ENCODE peak calls at places on chromosomes 12 and 14, in six cellular contexts. One of them, this sample, is unnamed.

GRCh38 chr14:20905661-20906060 is 14.5 kb downstream of the RNASE3 start:
- DNase-seq in HEK293T: no peak
- DNase-seq in tibial artery: no peak
- DNase-seq in activated T-cell treated with anti-CD3 and anti-CD28 coated beads, Interleukin-2, amount 50 U/mL, for 24 hours: no peak
- DNase-seq in activated effector memory CD4-positive, alpha-beta T cell treated with Interleukin-2 at 50 U/mL for 16 hours: no peak
- DNase-seq in retina: no peak
- DNase-seq in this sample: no peak

GRCh38 chr12:93361159-93361919 is 16.4 kb upstream of the NUDT4 start:
- DNase-seq in HEK293T: no peak
- DNase-seq in tibial artery: no peak
- DNase-seq in activated T-cell treated with anti-CD3 and anti-CD28 coated beads, Interleukin-2, amount 50 U/mL, for 24 hours: no peak
- DNase-seq in activated effector memory CD4-positive, alpha-beta T cell treated with Interleukin-2 at 50 U/mL for 16 hours: no peak
- DNase-seq in retina: no peak
- DNase-seq in this sample: no peak

GRCh38 chr12:26347300-26347699 is 151.9 kb downstream of the SSPN start:
- DNase-seq in HEK293T: no peak
- DNase-seq in tibial artery: no peak
- DNase-seq in activated T-cell treated with anti-CD3 and anti-CD28 coated beads, Interleukin-2, amount 50 U/mL, for 24 hours: no peak
- DNase-seq in activated effector memory CD4-positive, alpha-beta T cell treated with Interleukin-2 at 50 U/mL for 16 hours: no peak
- DNase-seq in retina: no peak
- DNase-seq in this sample: no peak

GRCh38 chr14:87797001-87797400 is 196.0 kb downstream of the GALC start:
- DNase-seq in HEK293T: no peak
- DNase-seq in tibial artery: no peak
- DNase-seq in activated T-cell treated with anti-CD3 and anti-CD28 coated beads, Interleukin-2, amount 50 U/mL, for 24 hours: no peak
- DNase-seq in activated effector memory CD4-positive, alpha-beta T cell treated with Interleukin-2 at 50 U/mL for 16 hours: no peak
- DNase-seq in retina: no peak
- DNase-seq in this sample: no peak

GRCh38 chr12:68899251-68899771 is 33.7 kb downstream of the CPM start:
- DNase-seq in HEK293T: no peak
- DNase-seq in tibial artery: peak
- DNase-seq in activated T-cell treated with anti-CD3 and anti-CD28 coated beads, Interleukin-2, amount 50 U/mL, for 24 hours: no peak
- DNase-seq in activated effector memory CD4-positive, alpha-beta T cell treated with Interleukin-2 at 50 U/mL for 16 hours: no peak
- DNase-seq in retina: no peak
- DNase-seq in this sample: no peak

GRCh38 chr12:28425531-28425930 is 235.3 kb downstream of the CCDC91 start:
- DNase-seq in HEK293T: no peak
- DNase-seq in tibial artery: no peak
- DNase-seq in activated T-cell treated with anti-CD3 and anti-CD28 coated beads, Interleukin-2, amount 50 U/mL, for 24 hours: no peak
- DNase-seq in activated effector memory CD4-positive, alpha-beta T cell treated with Interleukin-2 at 50 U/mL for 16 hours: no peak
- DNase-seq in retina: no peak
- DNase-seq in this sample: no peak

GRCh38 chr12:124399622-124400021 is 104.7 kb downstream of the RFLNA start:
- DNase-seq in HEK293T: peak
- DNase-seq in tibial artery: no peak
- DNase-seq in activated T-cell treated with anti-CD3 and anti-CD28 coated beads, Interleukin-2, amount 50 U/mL, for 24 hours: peak
- DNase-seq in activated effector memory CD4-positive, alpha-beta T cell treated with Interleukin-2 at 50 U/mL for 16 hours: no peak
- DNase-seq in retina: peak
- DNase-seq in this sample: peak

GRCh38 chr12:5441497-5442236 is 9.8 kb downstream of the NTF3 start:
- DNase-seq in HEK293T: no peak
- DNase-seq in tibial artery: no peak
- DNase-seq in activated T-cell treated with anti-CD3 and anti-CD28 coated beads, Interleukin-2, amount 50 U/mL, for 24 hours: no peak
- DNase-seq in activated effector memory CD4-positive, alpha-beta T cell treated with Interleukin-2 at 50 U/mL for 16 hours: no peak
- DNase-seq in retina: no peak
- DNase-seq in this sample: no peak

GRCh38 chr14:75299064-75299463 is 20.4 kb downstream of the FOS start:
- DNase-seq in HEK293T: no peak
- DNase-seq in tibial artery: peak
- DNase-seq in activated T-cell treated with anti-CD3 and anti-CD28 coated beads, Interleukin-2, amount 50 U/mL, for 24 hours: no peak
- DNase-seq in activated effector memory CD4-positive, alpha-beta T cell treated with Interleukin-2 at 50 U/mL for 16 hours: no peak
- DNase-seq in retina: no peak
- DNase-seq in this sample: no peak

GRCh38 chr12:25806271-25806670 is 152.2 kb upstream of the RASSF8 start:
- DNase-seq in HEK293T: no peak
- DNase-seq in tibial artery: no peak
- DNase-seq in activated T-cell treated with anti-CD3 and anti-CD28 coated beads, Interleukin-2, amount 50 U/mL, for 24 hours: no peak
- DNase-seq in activated effector memory CD4-positive, alpha-beta T cell treated with Interleukin-2 at 50 U/mL for 16 hours: no peak
- DNase-seq in retina: no peak
- DNase-seq in this sample: peak

GRCh38 chr14:104288272-104288671 is 149.9 kb downstream of the KIF26A start:
- DNase-seq in HEK293T: no peak
- DNase-seq in tibial artery: peak
- DNase-seq in activated T-cell treated with anti-CD3 and anti-CD28 coated beads, Interleukin-2, amount 50 U/mL, for 24 hours: no peak
- DNase-seq in activated effector memory CD4-positive, alpha-beta T cell treated with Interleukin-2 at 50 U/mL for 16 hours: no peak
- DNase-seq in retina: no peak
- DNase-seq in this sample: no peak

GRCh38 chr14:96987771-96988170 is 190.6 kb downstream of the VRK1 start:
- DNase-seq in HEK293T: no peak
- DNase-seq in tibial artery: no peak
- DNase-seq in activated T-cell treated with anti-CD3 and anti-CD28 coated beads, Interleukin-2, amount 50 U/mL, for 24 hours: no peak
- DNase-seq in activated effector memory CD4-positive, alpha-beta T cell treated with Interleukin-2 at 50 U/mL for 16 hours: no peak
- DNase-seq in retina: no peak
- DNase-seq in this sample: no peak

GRCh38 chr12:93165384-93165932 is 212.3 kb upstream of the NUDT4 start:
- DNase-seq in HEK293T: no peak
- DNase-seq in tibial artery: no peak
- DNase-seq in activated T-cell treated with anti-CD3 and anti-CD28 coated beads, Interleukin-2, amount 50 U/mL, for 24 hours: no peak
- DNase-seq in activated effector memory CD4-positive, alpha-beta T cell treated with Interleukin-2 at 50 U/mL for 16 hours: no peak
- DNase-seq in retina: no peak
- DNase-seq in this sample: no peak

GRCh38 chr12:27898022-27898421 is 74.5 kb downstream of the PTHLH start:
- DNase-seq in HEK293T: no peak
- DNase-seq in tibial artery: no peak
- DNase-seq in activated T-cell treated with anti-CD3 and anti-CD28 coated beads, Interleukin-2, amount 50 U/mL, for 24 hours: no peak
- DNase-seq in activated effector memory CD4-positive, alpha-beta T cell treated with Interleukin-2 at 50 U/mL for 16 hours: no peak
- DNase-seq in retina: no peak
- DNase-seq in this sample: no peak

GRCh38 chr12:123928274-123928865 is 44.3 kb downstream of the CCDC92 start:
- DNase-seq in HEK293T: no peak
- DNase-seq in tibial artery: no peak
- DNase-seq in activated T-cell treated with anti-CD3 and anti-CD28 coated beads, Interleukin-2, amount 50 U/mL, for 24 hours: no peak
- DNase-seq in activated effector memory CD4-positive, alpha-beta T cell treated with Interleukin-2 at 50 U/mL for 16 hours: no peak
- DNase-seq in retina: no peak
- DNase-seq in this sample: no peak

GRCh38 chr12:43805149-43805856 is 814 bp downstream of the TWF1 start:
- DNase-seq in HEK293T: no peak
- DNase-seq in tibial artery: no peak
- DNase-seq in activated T-cell treated with anti-CD3 and anti-CD28 coated beads, Interleukin-2, amount 50 U/mL, for 24 hours: no peak
- DNase-seq in activated effector memory CD4-positive, alpha-beta T cell treated with Interleukin-2 at 50 U/mL for 16 hours: no peak
- DNase-seq in retina: no peak
- DNase-seq in this sample: no peak

GRCh38 chr12:121894633-121895032 is 6.0 kb downstream of the PSMD9 start:
- DNase-seq in HEK293T: no peak
- DNase-seq in tibial artery: no peak
- DNase-seq in activated T-cell treated with anti-CD3 and anti-CD28 coated beads, Interleukin-2, amount 50 U/mL, for 24 hours: no peak
- DNase-seq in activated effector memory CD4-positive, alpha-beta T cell treated with Interleukin-2 at 50 U/mL for 16 hours: no peak
- DNase-seq in retina: no peak
- DNase-seq in this sample: no peak

GRCh38 chr12:52865090-52865944 is 16.5 kb upstream of the KRT78 start:
- DNase-seq in HEK293T: peak
- DNase-seq in tibial artery: no peak
- DNase-seq in activated T-cell treated with anti-CD3 and anti-CD28 coated beads, Interleukin-2, amount 50 U/mL, for 24 hours: peak
- DNase-seq in activated effector memory CD4-positive, alpha-beta T cell treated with Interleukin-2 at 50 U/mL for 16 hours: no peak
- DNase-seq in retina: peak
- DNase-seq in this sample: peak

GRCh38 chr14:33917664-33918063 is 33.2 kb downstream of the EGLN3 start:
- DNase-seq in HEK293T: no peak
- DNase-seq in tibial artery: no peak
- DNase-seq in activated T-cell treated with anti-CD3 and anti-CD28 coated beads, Interleukin-2, amount 50 U/mL, for 24 hours: no peak
- DNase-seq in activated effector memory CD4-positive, alpha-beta T cell treated with Interleukin-2 at 50 U/mL for 16 hours: no peak
- DNase-seq in retina: no peak
- DNase-seq in this sample: no peak

GRCh38 chr12:105469701-105470100 is 139.2 kb downstream of the C12orf75 start:
- DNase-seq in HEK293T: no peak
- DNase-seq in tibial artery: no peak
- DNase-seq in activated T-cell treated with anti-CD3 and anti-CD28 coated beads, Interleukin-2, amount 50 U/mL, for 24 hours: no peak
- DNase-seq in activated effector memory CD4-positive, alpha-beta T cell treated with Interleukin-2 at 50 U/mL for 16 hours: no peak
- DNase-seq in retina: no peak
- DNase-seq in this sample: no peak

This sample was measured in activated CD8-positive, alpha-beta T cell treated with anti-CD3 and anti-CD28 coated beads for 36 hours.